ENCODE peak calls at places on chromosome 18, in five cellular contexts. X, R, Z, L and V are unnamed samples.

GRCh38 chr18:2854871-2855270 is 8.1 kb downstream of the EMILIN2 start:
- DNase-seq in Z (no peak), L (no peak), X (no peak), R (no peak), V (no peak)

GRCh38 chr18:64474279-64474678 is 325.4 kb upstream of the LINC00305 start:
- DNase-seq in R (no peak), Z (no peak), L (no peak), X (no peak), V (no peak)

GRCh38 chr18:52334896-52335295 is 5.1 kb upstream of the DCC start:
- DNase-seq in Z (no peak), R (no peak), L (no peak), X (no peak), V (no peak)

GRCh38 chr18:31015715-31016459 is 26.7 kb downstream of the DSC3 start:
- DNase-seq in X (no peak), L (no peak), R (no peak), Z (no peak), V (no peak)

GRCh38 chr18:2139676-2140075 is 431.6 kb downstream of the METTL4 start:
- DNase-seq in X (no peak), Z (no peak), L (no peak), R (no peak), V (no peak)

GRCh38 chr18:22428672-22429071 is 11.0 kb upstream of the CTAGE1 start:
- DNase-seq in R (no peak), L (no peak), Z (no peak), X (no peak), V (no peak)

GRCh38 chr18:12744103-12744502 is 41.3 kb downstream of the PSMG2 start:
- DNase-seq in R (no peak), X (no peak), Z (no peak), L (no peak), V (no peak)

GRCh38 chr18:23636041-23636399 is 26.7 kb downstream of the ANKRD29 start:
- DNase-seq in Z (no peak), L (no peak), X (no peak), R (no peak), V (no peak)

GRCh38 chr18:8750954-8751415 is 45.6 kb downstream of the MTCL1 start:
- DNase-seq in X (no peak), L (no peak), Z (no peak), R (no peak), V (no peak)

GRCh38 chr18:49892148-49892924 is 79.0 kb upstream of the ACAA2 start:
- DNase-seq in X (no peak), R (no peak), Z (no peak), L (no peak), V (no peak)

GRCh38 chr18:40489301-40489700 is 1465.7 kb upstream of the PIK3C3 start:
- DNase-seq in Z (no peak), R (no peak), L (no peak), X (no peak), V (no peak)

GRCh38 chr18:35506024-35506712 is 8.4 kb upstream of the INO80C start:
- DNase-seq in Z (no peak), L (no peak), R (no peak), X (no peak), V (no peak)

GRCh38 chr18:47050468-47050867 is 15.0 kb upstream of the ELOA2 start:
- DNase-seq in X (peak), Z (no peak), L (no peak), R (no peak), V (no peak)

GRCh38 chr18:74496508-74497307 is 545 bp downstream of the CNDP2 start:
- DNase-seq in X (peak), L (no peak), R (peak), Z (no peak), V (peak)

GRCh38 chr18:61738488-61738887 is 154.3 kb downstream of the RNF152 start:
- DNase-seq in X (no peak), R (no peak), Z (no peak), L (no peak), V (no peak)

GRCh38 chr18:13808294-13809024 is 15.5 kb upstream of the MC5R start:
- DNase-seq in Z (no peak), X (no peak), L (no peak), R (no peak), V (no peak)

GRCh38 chr18:51134721-51135120 is 62.8 kb downstream of the MEX3C start:
- DNase-seq in R (no peak), X (no peak), Z (no peak), L (no peak), V (no peak)

GRCh38 chr18:46220116-46220515 is 115.9 kb downstream of the HAUS1 start:
- DNase-seq in Z (no peak), L (no peak), X (no peak), R (no peak), V (no peak)

GRCh38 chr18:75407468-75408437 is 19.8 kb downstream of the SMIM21 start:
- DNase-seq in Z (no peak), L (no peak), R (no peak), X (no peak), V (no peak)

GRCh38 chr18:13159579-13159978 is 59.0 kb upstream of the LDLRAD4 start:
- DNase-seq in L (no peak), X (no peak), Z (peak), R (no peak), V (no peak)

GRCh38 chr18:13225261-13225660 is 6.7 kb downstream of the LDLRAD4 start:
- DNase-seq in L (no peak), X (no peak), R (no peak), Z (no peak), V (no peak)

GRCh38 chr18:62714671-62715438 is 486 bp upstream of the PHLPP1 start:
- DNase-seq in X (peak), Z (peak), L (peak), R (peak), V (peak)

GRCh38 chr18:61635901-61636528 is 256.8 kb downstream of the RNF152 start:
- DNase-seq in L (no peak), R (peak), X (peak), Z (peak), V (no peak)

GRCh38 chr18:76461148-76461547 is 33.9 kb downstream of the ZNF516 start:
- DNase-seq in X (no peak), R (no peak), L (no peak), Z (no peak), V (no peak)

GRCh38 chr18:11035814-11036213 is 113.6 kb downstream of the PIEZO2 start:
- DNase-seq in L (no peak), X (no peak), Z (no peak), R (no peak), V (no peak)

GRCh38 chr18:74310411-74310810 is 5.2 kb upstream of the C18orf63 start:
- DNase-seq in L (no peak), Z (no peak), R (no peak), X (no peak), V (no peak)

GRCh38 chr18:46243095-46243494 is 138.9 kb downstream of the HAUS1 start:
- DNase-seq in L (no peak), Z (no peak), R (no peak), X (no peak), V (no peak)

GRCh38 chr18:2988041-2988794 is 24.7 kb downstream of the LPIN2 start:
- DNase-seq in X (no peak), R (no peak), Z (no peak), L (no peak), V (no peak)

GRCh38 chr18:26780520-26781325 is 84.8 kb downstream of the AQP4 start:
- DNase-seq in R (no peak), X (no peak), L (no peak), Z (no peak), V (no peak)

GRCh38 chr18:23210526-23210925 is 75.2 kb downstream of the CABLES1 start:
- DNase-seq in L (no peak), R (no peak), X (no peak), Z (no peak), V (no peak)

GRCh38 chr18:57121542-57122112 is 25.3 kb upstream of the BOD1L2 start:
- DNase-seq in X (no peak), Z (no peak), L (no peak), R (no peak), V (no peak)

GRCh38 chr18:8798996-8799395 is 93.6 kb downstream of the MTCL1 start:
- DNase-seq in X (no peak), R (no peak), Z (no peak), L (no peak), V (no peak)

GRCh38 chr18:48693006-48693405 is 154.2 kb downstream of the CTIF start:
- DNase-seq in L (no peak), X (no peak), Z (no peak), R (no peak), V (no peak)

GRCh38 chr18:33560686-33561370 is 17.2 kb upstream of the ASXL3 start:
- DNase-seq in L (no peak), R (no peak), Z (no peak), X (no peak), V (no peak)